ENCODE peak calls at places on chromosomes 4 and X, in six cellular contexts. P, O, Z, W, C and J are unnamed samples.

GRCh38 chrX:66677430-66677829 is 38.6 kb upstream of the EDA2R start:
- DNase-seq in P (no peak), O (no peak), Z (no peak), W (no peak), C (no peak), J (no peak)

GRCh38 chrX:70117738-70118137 is 15.5 kb upstream of the IGBP1 start:
- DNase-seq in P (no peak), O (no peak), Z (no peak), W (no peak), C (no peak), J (no peak)

GRCh38 chrX:44915361-44915868 is 42.4 kb downstream of the KDM6A start:
- DNase-seq in P (no peak), O (no peak), Z (no peak), W (no peak), C (no peak), J (no peak)

GRCh38 chrX:45803383-45803921 is 602.8 kb upstream of the DIPK2B start:
- DNase-seq in P (no peak), O (no peak), Z (peak; percentile 78), W (no peak), C (no peak), J (no peak)

GRCh38 chr4:57122959-57123358 is 12.8 kb upstream of the IGFBP7 start:
- DNase-seq in P (no peak), O (no peak), Z (no peak), W (no peak), C (no peak), J (no peak)

GRCh38 chr4:1202526-1203378 is 30.4 kb upstream of the SPON2 start:
- DNase-seq in P (no peak), O (no peak), Z (no peak), W (peak; percentile 67), C (peak; percentile 22), J (no peak)

GRCh38 chrX:79630033-79631009 is 263.2 kb upstream of the ITM2A start:
- DNase-seq in P (no peak), O (no peak), Z (no peak), W (no peak), C (no peak), J (no peak)

GRCh38 chrX:19515615-19516105 is 352 bp upstream of the MAP3K15 start:
- DNase-seq in P (peak; percentile 14), O (no peak), Z (no peak), W (no peak), C (no peak), J (no peak)

GRCh38 chr4:39205000-39205399 is 22.7 kb downstream of the WDR19 start:
- DNase-seq in P (no peak), O (no peak), Z (no peak), W (no peak), C (no peak), J (no peak)

GRCh38 chr4:6200922-6201362 is 593 bp upstream of the JAKMIP1 start:
- DNase-seq in P (no peak), O (peak; percentile 15), Z (no peak), W (no peak), C (peak; percentile 40), J (no peak)

GRCh38 chrX:53435997-53436396 is 1.8 kb upstream of the HSD17B10 start:
- DNase-seq in P (peak; percentile 70), O (peak; percentile 48), Z (peak; percentile 37), W (no peak), C (peak; percentile 74), J (peak; percentile 55)

GRCh38 chr4:26701786-26702227 is 117.9 kb downstream of the TBC1D19 start:
- DNase-seq in P (no peak), O (no peak), Z (no peak), W (no peak), C (no peak), J (no peak)

GRCh38 chr4:25101836-25102235 is 58.4 kb downstream of the SEPSECS start:
- DNase-seq in P (no peak), O (no peak), Z (no peak), W (peak; percentile 9), C (no peak), J (no peak)

GRCh38 chrX:6738518-6739470 is 203.9 kb upstream of the VCX3A start:
- DNase-seq in P (no peak), O (no peak), Z (no peak), W (no peak), C (no peak), J (no peak)

GRCh38 chr4:28443786-28444412 is 1583.3 kb downstream of the STIM2 start:
- DNase-seq in P (no peak), O (no peak), Z (no peak), W (no peak), C (peak; percentile 74), J (no peak)

GRCh38 chrX:149950681-149951080 is 12.4 kb upstream of the EOLA2 start:
- DNase-seq in P (peak; percentile 40), O (no peak), Z (no peak), W (no peak), C (no peak), J (no peak)

GRCh38 chr4:84279678-84280077 is 219.4 kb downstream of the NKX6-1 start:
- DNase-seq in P (no peak), O (no peak), Z (no peak), W (no peak), C (no peak), J (no peak)

GRCh38 chrX:47321386-47321785 is 49.0 kb upstream of the ZNF157 start:
- DNase-seq in P (no peak), O (no peak), Z (no peak), W (no peak), C (peak; percentile 47), J (no peak)

GRCh38 chr4:25401066-25401465 is 24.0 kb downstream of the ANAPC4 start:
- DNase-seq in P (peak; percentile 14), O (no peak), Z (peak; percentile 49), W (no peak), C (no peak), J (no peak)

GRCh38 chr4:31518796-31519250 is 798.7 kb downstream of the PCDH7 start:
- DNase-seq in P (no peak), O (no peak), Z (no peak), W (no peak), C (no peak), J (no peak)

GRCh38 chrX:130083107-130083490 is 27.2 kb downstream of the ELF4 start:
- DNase-seq in P (no peak), O (no peak), Z (no peak), W (no peak), C (no peak), J (no peak)

GRCh38 chrX:130081421-130082045 is 28.8 kb downstream of the ELF4 start:
- DNase-seq in P (no peak), O (no peak), Z (no peak), W (no peak), C (no peak), J (no peak)

GRCh38 chrX:130080791-130081367 is 29.4 kb downstream of the ELF4 start:
- DNase-seq in P (no peak), O (no peak), Z (no peak), W (no peak), C (no peak), J (no peak)

GRCh38 chrX:130083656-130084382 is 26.5 kb downstream of the ELF4 start:
- DNase-seq in P (no peak), O (no peak), Z (no peak), W (no peak), C (no peak), J (no peak)

DNA sequence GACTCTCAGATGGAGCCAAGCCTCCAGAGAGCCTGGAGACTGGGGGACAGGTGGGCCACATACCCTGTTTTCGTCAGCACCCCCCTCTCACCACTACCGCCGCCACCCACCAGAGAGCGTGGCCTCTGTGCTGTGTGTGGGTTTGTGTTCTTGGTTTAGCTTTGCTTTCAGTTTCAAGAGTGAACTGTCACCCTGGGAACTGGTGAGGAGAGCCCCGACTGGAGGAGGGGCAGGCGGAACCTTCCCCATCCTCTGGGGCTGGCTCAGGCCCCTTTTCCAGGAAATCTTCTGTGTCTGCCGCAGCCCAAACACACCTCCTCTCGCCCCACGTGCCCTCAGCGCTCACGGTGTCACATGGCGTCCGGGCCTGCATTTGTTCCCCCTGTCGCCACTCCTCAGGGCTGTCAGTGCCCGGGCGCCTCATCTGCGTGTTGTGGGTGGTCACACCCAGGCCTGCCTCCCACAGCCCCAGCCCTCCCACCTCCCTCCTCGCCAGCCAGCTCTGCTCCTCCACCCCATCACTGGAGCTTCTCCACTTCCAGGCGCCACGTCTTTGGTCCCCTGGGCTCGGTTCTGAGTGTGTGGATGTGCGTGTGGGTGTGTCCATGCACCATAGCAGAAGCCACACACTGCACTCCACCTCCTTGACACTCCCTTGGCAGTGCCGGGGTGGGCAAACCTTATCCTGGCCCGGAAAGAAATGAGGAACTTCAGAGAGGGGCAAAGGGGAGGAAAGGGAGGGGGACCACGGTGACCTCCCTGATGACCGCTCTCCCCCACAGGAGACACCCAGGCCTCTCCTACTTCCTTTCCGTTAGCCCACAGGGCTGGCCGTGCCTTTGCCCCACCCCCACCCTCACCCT is 27.8 kb downstream of the ELF4 start:
- DNase-seq in P (no peak), O (peak; percentile 61), Z (no peak), W (no peak), C (no peak), J (peak; percentile 53)
- H3K4me3 ChIP-seq in P (no peak overlapping the region), O (peak overlapping the region; percentile 49), Z (no peak overlapping the region), W (peak overlapping the region; percentile 34), C (no peak overlapping the region), J (no peak overlapping the region)

GRCh38 chrX:110794601-110795000 is 1.0 kb downstream of the CHRDL1 start:
- DNase-seq in P (no peak), O (no peak), Z (no peak), W (no peak), C (no peak), J (no peak)
- H3K4me3 ChIP-seq in P (no peak overlapping the region), O (no peak overlapping the region), Z (no peak overlapping the region), W (no peak overlapping the region), C (no peak overlapping the region), J (no peak overlapping the region)

GRCh38 chr4:98522603-98523395 is 135.6 kb downstream of the TSPAN5 start:
- DNase-seq in P (no peak), O (no peak), Z (no peak), W (no peak), C (no peak), J (no peak)
- H3K4me3 ChIP-seq in P (no peak overlapping the region), O (no peak overlapping the region), Z (no peak overlapping the region), W (no peak overlapping the region), C (no peak overlapping the region), J (no peak overlapping the region)

DNA sequence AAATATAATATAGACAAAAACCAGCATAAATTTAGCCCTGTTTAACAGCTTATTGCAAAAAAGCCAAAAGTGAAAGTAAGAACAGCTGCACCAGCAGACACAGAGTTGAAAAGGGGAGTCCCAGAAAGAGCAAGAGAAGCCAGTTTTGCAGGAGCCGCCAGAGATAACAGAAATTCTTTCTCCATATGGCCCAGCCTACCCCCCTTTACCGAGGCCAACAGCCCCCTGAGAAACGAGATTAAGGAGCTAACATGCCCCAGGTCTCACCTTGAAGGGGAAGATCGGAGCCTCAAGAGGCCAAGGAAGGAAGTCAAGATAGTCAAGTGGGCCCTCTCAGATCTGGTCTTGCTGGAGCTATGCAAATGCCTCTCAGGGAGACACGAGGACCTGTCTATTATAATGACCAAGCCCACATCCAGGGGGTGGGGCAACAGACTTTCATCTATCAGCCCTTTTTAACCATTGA is 4.8 kb downstream of the ACOX3 start:
- DNase-seq in P (no peak), O (peak; percentile 5), Z (no peak), W (no peak), C (no peak), J (no peak)
- H3K4me3 ChIP-seq in P (no peak overlapping the region), O (peak overlapping the region; percentile 58), Z (no peak overlapping the region), W (peak overlapping the region; percentile 39), C (peak overlapping the region; percentile 7), J (peak overlapping the region; percentile 7)

GRCh38 chrX:1528186-1528883 is 8.7 kb downstream of the P2RY8 start:
- DNase-seq in P (no peak), O (no peak), Z (no peak), W (no peak), C (no peak), J (no peak)
- H3K4me3 ChIP-seq in P (no peak overlapping the region), O (no peak overlapping the region), Z (no peak overlapping the region), W (no peak overlapping the region), C (no peak overlapping the region), J (no peak overlapping the region)